ENCODE peak calls at places on chromosomes 16 and 17, in ten cellular contexts. S is bronchial epithelial cell; T is nephron progenitor cell; P is activated CD8-positive, alpha-beta memory T cell treated with anti-CD3 and anti-CD28 coated beads for 48 hours; H is T follicular helper cell; V is AG04450; K is H1; R is occipital lobe; D is RPMI7951; X is stimulated activated effector memory CD8-positive, alpha-beta T cell treated with anti-CD3 and anti-CD28 coated beads, Interleukin-12 subunit alpha, Interleukin-12 subunit beta, amount 100 ng/mL, for 72 hours. W is an unnamed sample.

GRCh38 chr16:64206877-64207276 is 915.0 kb downstream of the CDH11 start:
- DNase-seq in X (no peak), D (peak), T (no peak), V (no peak), H (no peak), K (no peak), P (no peak), R (no peak), S (no peak), W (no peak)

GRCh38 chr17:75847595-75848522 is 3.7 kb upstream of the UNC13D start:
- DNase-seq in V (no peak), D (no peak), P (no peak), T (no peak), K (no peak), H (no peak), S (no peak), R (no peak), X (no peak), W (no peak)

GRCh38 chr16:87850009-87851006 is 19.0 kb downstream of the SLC7A5 start:
- DNase-seq in V (no peak), H (peak), T (peak), R (no peak), K (no peak), P (no peak), S (no peak), X (peak), D (peak), W (peak)

GRCh38 chr16:54460254-54460860 is 173.8 kb upstream of the IRX3 start:
- DNase-seq in T (no peak), K (no peak), D (peak), H (no peak), S (no peak), V (no peak), X (no peak), R (no peak), P (no peak), W (no peak)

GRCh38 chr16:50697881-50698767 is 4.7 kb downstream of the NOD2 start:
- DNase-seq in V (no peak), K (no peak), H (no peak), P (peak), T (no peak), D (peak), S (peak), R (no peak), X (peak), W (peak)

GRCh38 chr16:11296706-11297491 is 15.8 kb upstream of the PRM1 start:
- DNase-seq in R (no peak), K (no peak), X (no peak), S (peak), P (no peak), T (no peak), D (no peak), H (no peak), V (no peak), W (no peak)

GRCh38 chr17:64182325-64183012 is 52.5 kb upstream of the ERN1 start:
- DNase-seq in D (no peak), X (no peak), T (no peak), R (no peak), V (no peak), S (no peak), P (no peak), H (no peak), K (no peak), W (no peak)

GRCh38 chr17:43579570-43580140 is 33.5 kb upstream of the ETV4 start:
- DNase-seq in R (no peak), H (no peak), D (peak), X (no peak), T (no peak), P (no peak), V (peak), S (peak), K (no peak), W (no peak)

GRCh38 chr17:17028059-17028877 is 14.0 kb upstream of the MPRIP start:
- DNase-seq in S (peak), D (peak), K (peak), H (no peak), X (no peak), P (no peak), T (peak), V (no peak), R (no peak), W (no peak)

GRCh38 chr17:18184143-18185007 is 747 bp downstream of the ALKBH5 start:
- DNase-seq in P (peak), D (no peak), H (peak), S (no peak), X (peak), K (no peak), R (no peak), V (no peak), T (peak), W (peak)

GRCh38 chr17:11144358-11145233 is 96.4 kb upstream of the SHISA6 start:
- DNase-seq in K (peak), X (no peak), H (no peak), D (peak), R (peak), P (no peak), V (no peak), S (peak), T (peak), W (no peak)